ENCODE peak calls at places on chromosomes 3 and 15, in eight cellular contexts. H, V, E, O, F, S, Q and U are unnamed samples.

GRCh38 chr15:72229076-72229946 is 1.7 kb downstream of the PKM start:
- DNase-seq in H (no peak), E (no peak), Q (peak; percentile 36), V (no peak), S (no peak), F (no peak), O (peak; percentile 24), U (no peak)

GRCh38 chr3:101252897-101253296 is 67.5 kb downstream of the IMPG2 start:
- DNase-seq in H (no peak), V (no peak), F (no peak), O (no peak), E (no peak), S (no peak), Q (no peak), U (no peak)

GRCh38 chr15:20340331-20340811 is 201.2 kb downstream of the GOLGA6L6 start:
- DNase-seq in F (peak; percentile 56), O (no peak), H (peak; percentile 59), V (no peak), S (peak; percentile 54), Q (no peak), E (peak; percentile 80), U (no peak)

GRCh38 chr15:28191832-28192231 is 92.7 kb upstream of the OCA2 start:
- DNase-seq in S (no peak), V (no peak), Q (peak; percentile 84), H (no peak), F (peak; percentile 75), E (peak; percentile 78), O (no peak), U (no peak)

GRCh38 chr3:16377847-16378302 is 112.9 kb downstream of the OXNAD1 start:
- DNase-seq in V (no peak), Q (no peak), H (no peak), E (no peak), O (no peak), F (peak; percentile 49), S (no peak), U (no peak)

GRCh38 chr3:42771271-42771670 is 1.8 kb downstream of the CCDC13 start:
- DNase-seq in F (no peak), H (no peak), O (no peak), S (no peak), Q (no peak), E (no peak), V (no peak), U (no peak)

GRCh38 chr3:178646205-178646604 is 110.0 kb downstream of the KCNMB2 start:
- DNase-seq in Q (no peak), O (no peak), H (no peak), S (no peak), V (no peak), F (no peak), E (no peak), U (no peak)

GRCh38 chr15:92882697-92883642 is 17.2 kb upstream of the CHD2 start:
- DNase-seq in O (no peak), F (peak; percentile 93), H (peak; percentile 71), E (peak; percentile 41), Q (no peak), V (no peak), S (no peak), U (no peak)

GRCh38 chr3:122692674-122693073 is 12.0 kb downstream of the PARP14 start:
- DNase-seq in F (no peak), V (peak; percentile 70), H (no peak), O (no peak), Q (no peak), S (no peak), E (no peak), U (no peak)

GRCh38 chr15:85485956-85486567 is 105.7 kb downstream of the AKAP13 start:
- DNase-seq in O (peak; percentile 82), F (peak; percentile 59), S (peak; percentile 55), H (no peak), Q (peak; percentile 82), E (no peak), V (peak; percentile 75), U (no peak)

GRCh38 chr3:16286161-16286560 is 21.1 kb downstream of the OXNAD1 start:
- DNase-seq in S (no peak), H (no peak), F (no peak), V (no peak), Q (no peak), E (no peak), O (no peak), U (no peak)

GRCh38 chr3:70176224-70176623 is 136.2 kb downstream of the MDFIC2 start:
- DNase-seq in F (no peak), H (no peak), O (no peak), V (no peak), Q (no peak), E (no peak), S (no peak), U (no peak)

GRCh38 chr3:20125912-20126311 is 60.1 kb downstream of the SGO1 start:
- DNase-seq in H (no peak), S (no peak), V (no peak), O (no peak), Q (no peak), F (no peak), E (no peak), U (no peak)

GRCh38 chr3:183369117-183369516 is 59.3 kb downstream of the MCF2L2 start:
- DNase-seq in H (no peak), S (no peak), E (no peak), Q (no peak), O (no peak), F (no peak), V (no peak), U (no peak)

GRCh38 chr15:97904196-97904572 is 56.3 kb upstream of the ARRDC4 start:
- DNase-seq in H (peak; percentile 83), F (peak; percentile 63), V (peak; percentile 34), E (peak; percentile 75), Q (peak; percentile 64), O (peak; percentile 83), S (peak; percentile 37), U (no peak)

DNA sequence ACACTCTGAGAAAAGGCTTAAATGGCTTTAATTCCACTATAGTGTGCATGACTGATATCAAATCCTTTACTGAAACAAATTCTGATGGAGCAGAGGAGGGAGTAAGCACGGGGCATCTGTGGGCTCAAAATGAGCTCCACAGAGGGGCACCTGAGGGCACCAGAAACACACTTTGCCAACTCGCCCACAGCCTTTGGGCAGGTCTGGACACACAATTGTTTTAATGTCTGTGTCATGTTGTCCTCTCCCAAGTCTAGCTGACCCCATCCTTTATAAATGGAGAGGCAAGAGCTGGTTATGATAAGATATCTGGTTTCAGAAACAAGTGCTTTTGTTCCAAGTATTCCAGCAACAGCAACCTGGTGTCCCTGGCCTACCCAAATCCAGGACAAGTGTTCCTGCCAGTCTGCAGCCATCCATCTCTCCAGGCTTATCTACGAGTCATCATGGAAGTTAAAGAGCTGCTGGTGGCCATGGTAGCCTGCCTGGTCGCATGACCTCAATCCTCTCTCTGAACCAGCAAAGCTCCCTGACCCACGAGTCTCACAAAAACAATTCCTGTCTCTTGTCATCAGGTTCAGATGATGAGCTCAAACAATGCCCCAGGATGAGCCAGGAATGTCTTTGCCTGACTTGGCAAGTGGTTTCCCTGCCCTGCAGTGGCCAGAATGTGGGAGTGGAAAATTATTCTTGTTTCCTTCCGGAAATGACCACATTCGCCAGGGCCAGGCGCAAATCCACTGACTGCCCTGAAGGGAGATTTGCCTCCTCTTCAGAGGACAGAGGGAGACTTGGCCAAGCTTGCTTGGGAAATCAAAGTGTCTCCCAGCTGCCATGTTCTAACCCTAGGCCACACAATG is 64.4 kb upstream of the TPM1 start:
- DNase-seq in S (no peak), H (no peak), O (no peak), Q (no peak), V (no peak), E (no peak), F (no peak), U (no peak)
- H3K27ac ChIP-seq in S (no peak overlapping the region), H (no peak overlapping the region), O (no peak overlapping the region), Q (no peak overlapping the region), V (no peak overlapping the region), E (no peak overlapping the region), F (no peak overlapping the region), U (no peak overlapping the region)

GRCh38 chr15:79003896-79004295 is 59.0 kb upstream of the CTSH start:
- DNase-seq in Q (no peak), E (no peak), V (no peak), H (no peak), S (no peak), O (no peak), F (no peak), U (no peak)
- H3K27ac ChIP-seq in Q (peak overlapping the region; percentile 43), E (no peak overlapping the region), V (no peak overlapping the region), H (no peak overlapping the region), S (peak overlapping the region; percentile 74), O (peak overlapping the region; percentile 46), F (no peak overlapping the region), U (peak overlapping the region; percentile 33)

GRCh38 chr15:100570282-100570681 is 31.7 kb downstream of the LINS1 start:
- DNase-seq in V (no peak), E (no peak), O (no peak), S (no peak), Q (no peak), F (no peak), H (no peak), U (no peak)

GRCh38 chr15:100572362-100572983 is 29.5 kb downstream of the LINS1 start:
- DNase-seq in S (no peak), H (no peak), V (no peak), E (no peak), Q (peak; percentile 59), O (peak; percentile 28), F (no peak), U (no peak)

GRCh38 chr15:100571592-100572167 is 30.3 kb downstream of the LINS1 start:
- DNase-seq in V (no peak), O (no peak), E (no peak), H (no peak), F (no peak), S (no peak), Q (no peak), U (no peak)

GRCh38 chr15:100569406-100569805 is 32.6 kb downstream of the LINS1 start:
- DNase-seq in F (no peak), H (no peak), V (no peak), Q (no peak), O (no peak), S (no peak), E (no peak), U (no peak)

DNA sequence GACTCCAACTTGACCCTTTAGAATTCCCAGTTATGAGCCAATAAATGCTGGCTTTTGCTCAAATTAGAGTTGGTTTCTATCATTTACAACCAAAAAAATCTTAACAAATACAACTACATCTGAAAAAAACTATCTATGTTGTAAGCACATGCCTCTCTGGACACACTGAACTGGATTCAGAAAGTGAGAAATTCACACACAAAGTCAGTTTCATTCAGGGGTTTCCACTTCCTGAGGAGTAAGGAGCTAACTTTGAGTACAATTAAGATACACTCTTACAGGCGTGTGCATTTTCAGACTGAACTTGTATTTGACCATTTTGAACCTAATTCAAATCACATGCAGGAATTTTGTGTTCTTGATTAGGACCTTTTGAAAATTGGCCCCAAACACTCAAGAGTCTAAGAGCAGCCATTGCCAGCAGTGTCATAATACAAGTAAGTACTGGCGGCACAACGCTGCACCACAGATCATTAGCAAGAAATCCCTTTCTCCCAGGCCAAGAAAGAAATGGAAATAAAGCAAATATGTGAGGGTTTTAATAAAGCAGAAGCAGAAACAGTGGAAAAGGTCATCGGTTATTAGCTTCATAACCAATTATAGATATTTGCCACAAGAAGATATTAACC is 31.1 kb downstream of the LINS1 start:
- DNase-seq in H (no peak), V (no peak), E (no peak), Q (no peak), F (no peak), S (no peak), O (no peak), U (no peak)
- H3K27ac ChIP-seq in H (no peak overlapping the region), V (no peak overlapping the region), E (no peak overlapping the region), Q (no peak overlapping the region), F (no peak overlapping the region), S (no peak overlapping the region), O (no peak overlapping the region), U (no peak overlapping the region)

GRCh38 chr3:151263126-151263525 is 15.2 kb downstream of the P2RY14 start:
- DNase-seq in S (no peak), H (no peak), Q (no peak), E (no peak), V (no peak), O (no peak), F (no peak), U (no peak)
- H3K27ac ChIP-seq in S (no peak overlapping the region), H (peak overlapping the region; percentile 69), Q (no peak overlapping the region), E (no peak overlapping the region), V (no peak overlapping the region), O (no peak overlapping the region), F (no peak overlapping the region), U (no peak overlapping the region)